ENCODE peak calls at places on chromosomes 16 and 17, in six cellular contexts. T is tibial nerve; Q is heart left ventricle; W is naive thymus-derived CD4-positive, alpha-beta T cell; A is uterus; U is keratinocyte. Y is an unnamed sample. For H3K4me1, the result is how much of the 10 kb centered on the place peaks cover.

GRCh38 chr16:31265329-31266245 is 5.8 kb downstream of the ITGAM start:
- DNase-seq in T (no peak), Q (no peak), W (no peak), A (no peak), U (peak), Y (peak)

GRCh38 chr17:67993998-67994361 is 2.3 kb downstream of the C17orf58 start:
- DNase-seq in T (no peak), Q (no peak), W (no peak), A (no peak), U (no peak), Y (no peak)

GRCh38 chr16:57527610-57528360 is 8.6 kb downstream of the CCDC102A start:
- DNase-seq in T (no peak), Q (no peak), W (no peak), A (no peak), U (no peak), Y (no peak)

GRCh38 chr16:15781650-15782049 is 75.2 kb downstream of the MYH11 start:
- DNase-seq in T (no peak), Q (no peak), W (no peak), A (no peak), U (no peak), Y (no peak)

GRCh38 chr16:19348578-19349315 is 63.2 kb downstream of the CLEC19A start:
- DNase-seq in T (no peak), Q (no peak), W (no peak), A (no peak), U (no peak), Y (no peak)

GRCh38 chr17:67156269-67157199 is 88.5 kb downstream of the HELZ start:
- DNase-seq in T (no peak), Q (no peak), W (no peak), A (no peak), U (no peak), Y (no peak)

GRCh38 chr16:15141586-15141985 is 47.5 kb upstream of the RRN3 start:
- DNase-seq in T (no peak), Q (no peak), W (no peak), A (no peak), U (no peak), Y (no peak)

GRCh38 chr17:6365187-6365943 is 69.6 kb downstream of the AIPL1 start:
- DNase-seq in T (no peak), Q (no peak), W (no peak), A (no peak), U (no peak), Y (no peak)

GRCh38 chr16:12166271-12166670 is 189.7 kb downstream of the SNX29 start:
- DNase-seq in T (no peak), Q (no peak), W (no peak), A (no peak), U (no peak), Y (no peak)

GRCh38 chr16:12171706-12172105 is 195.2 kb downstream of the SNX29 start:
- DNase-seq in T (no peak), Q (no peak), W (no peak), A (no peak), U (no peak), Y (no peak)

GRCh38 chr16:12170103-12171025 is 193.8 kb downstream of the SNX29 start:
- DNase-seq in T (no peak), Q (peak), W (no peak), A (peak), U (no peak), Y (no peak)

GRCh38 chr16:12171206-12171605 is 194.7 kb downstream of the SNX29 start:
- DNase-seq in T (no peak), Q (no peak), W (no peak), A (no peak), U (no peak), Y (no peak)

GRCh38 chr16:12168054-12169018 is 191.8 kb downstream of the SNX29 start:
- DNase-seq in T (no peak), Q (no peak), W (no peak), A (no peak), U (no peak), Y (no peak)
- H3K4me1 ChIP-seq in T (under half), Q (under half), W (under half), A (under half), U (under half), Y (under half)

GRCh38 chr16:11135167-11135973 is 120.6 kb downstream of the SOCS1 start:
- DNase-seq in T (peak), Q (peak), W (no peak), A (no peak), U (no peak), Y (no peak)

GRCh38 chr16:11131706-11132105 is 124.3 kb downstream of the SOCS1 start:
- DNase-seq in T (no peak), Q (peak), W (no peak), A (peak), U (no peak), Y (no peak)

GRCh38 chr16:11134722-11135121 is 121.3 kb downstream of the SOCS1 start:
- DNase-seq in T (no peak), Q (no peak), W (no peak), A (no peak), U (no peak), Y (no peak)

GRCh38 chr16:11130978-11131665 is 124.9 kb downstream of the SOCS1 start:
- DNase-seq in T (no peak), Q (no peak), W (no peak), A (peak), U (no peak), Y (no peak)

DNA sequence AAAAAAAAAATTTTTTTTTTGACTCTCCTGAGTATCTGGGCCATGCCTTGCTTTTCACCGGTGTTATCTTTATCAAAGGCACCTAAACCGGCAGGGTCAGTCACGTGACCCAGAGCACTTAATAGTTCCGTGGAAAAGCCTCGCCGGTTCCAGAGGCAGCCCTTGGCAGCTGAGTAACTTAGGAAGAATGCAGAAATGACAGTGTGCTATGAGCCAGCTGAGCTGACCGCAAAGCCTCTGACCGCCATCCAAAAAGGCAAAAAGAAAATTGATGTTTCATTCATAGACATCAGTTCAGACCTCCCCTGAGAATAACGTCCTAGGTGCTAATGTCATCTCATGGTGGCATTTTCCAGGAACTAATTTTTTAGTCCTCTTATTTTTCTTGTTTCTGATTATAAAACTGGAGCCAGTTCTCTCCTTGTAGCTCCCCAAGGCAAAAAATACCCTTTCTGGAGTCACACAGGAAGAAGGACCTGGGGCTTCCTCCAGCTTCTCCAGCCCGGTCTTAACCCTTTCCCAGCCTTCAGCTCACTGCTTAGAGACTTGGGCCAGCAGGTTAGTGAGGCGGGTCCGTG is 122.6 kb downstream of the SOCS1 start:
- DNase-seq in T (peak), Q (peak), W (no peak), A (peak), U (peak), Y (no peak)
- H3K4me1 ChIP-seq in T (half or more), Q (half or more), W (under half), A (under half), U (under half), Y (under half)

GRCh38 chr17:40562841-40563370 is 2.4 kb downstream of the CCR7 start:
- DNase-seq in T (no peak), Q (no peak), W (no peak), A (no peak), U (no peak), Y (no peak)
- H3K4me1 ChIP-seq in T (under half), Q (under half), W (half or more), A (under half), U (under half), Y (half or more)

GRCh38 chr17:76869878-76870714 is 1.9 kb downstream of the MGAT5B start:
- DNase-seq in T (no peak), Q (no peak), W (no peak), A (no peak), U (no peak), Y (no peak)
- H3K4me1 ChIP-seq in T (under half), Q (under half), W (under half), A (under half), U (under half), Y (under half)

DNA sequence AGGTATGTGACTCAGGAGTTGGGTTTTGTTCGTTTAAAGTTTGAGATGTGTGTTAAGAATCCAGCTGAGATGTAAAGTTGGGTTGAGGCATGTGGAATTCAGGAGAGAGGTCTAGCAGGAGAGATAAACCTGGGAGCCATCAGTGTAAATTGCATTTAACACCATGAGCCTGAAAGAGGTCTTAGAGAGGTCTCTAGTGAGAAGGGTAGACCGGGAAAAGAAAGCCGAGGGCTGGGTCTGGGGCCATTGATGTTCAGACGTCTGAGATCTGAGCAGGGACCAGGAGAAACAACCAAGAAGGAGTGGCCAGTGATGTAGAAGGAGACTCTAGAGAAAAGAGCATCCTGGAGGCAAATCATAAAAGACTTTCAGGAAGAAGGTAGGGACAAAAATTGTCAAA is 44.1 kb upstream of the PIRT start:
- DNase-seq in T (no peak), Q (no peak), W (no peak), A (no peak), U (no peak), Y (no peak)
- H3K4me1 ChIP-seq in T (under half), Q (under half), W (under half), A (under half), U (under half), Y (under half)

GRCh38 chr17:64504769-64505319 is 1.2 kb downstream of the DDX5 start:
- DNase-seq in T (no peak), Q (no peak), W (no peak), A (peak), U (no peak), Y (no peak)
- H3K4me1 ChIP-seq in T (half or more), Q (half or more), W (half or more), A (under half), U (half or more), Y (under half)

GRCh38 chr17:47652570-47652969 is 2.9 kb downstream of the KPNB1 start:
- DNase-seq in T (no peak), Q (no peak), W (no peak), A (no peak), U (no peak), Y (no peak)

GRCh38 chr17:47649972-47650524 is 329 bp downstream of the KPNB1 start:
- DNase-seq in T (peak), Q (no peak), W (no peak), A (no peak), U (peak), Y (peak)

GRCh38 chr17:47653442-47653841 is 3.7 kb downstream of the KPNB1 start:
- DNase-seq in T (no peak), Q (no peak), W (no peak), A (no peak), U (no peak), Y (no peak)

GRCh38 chr17:47650525-47651522 is 1.1 kb downstream of the KPNB1 start:
- DNase-seq in T (peak), Q (peak), W (peak), A (peak), U (peak), Y (peak)

DNA sequence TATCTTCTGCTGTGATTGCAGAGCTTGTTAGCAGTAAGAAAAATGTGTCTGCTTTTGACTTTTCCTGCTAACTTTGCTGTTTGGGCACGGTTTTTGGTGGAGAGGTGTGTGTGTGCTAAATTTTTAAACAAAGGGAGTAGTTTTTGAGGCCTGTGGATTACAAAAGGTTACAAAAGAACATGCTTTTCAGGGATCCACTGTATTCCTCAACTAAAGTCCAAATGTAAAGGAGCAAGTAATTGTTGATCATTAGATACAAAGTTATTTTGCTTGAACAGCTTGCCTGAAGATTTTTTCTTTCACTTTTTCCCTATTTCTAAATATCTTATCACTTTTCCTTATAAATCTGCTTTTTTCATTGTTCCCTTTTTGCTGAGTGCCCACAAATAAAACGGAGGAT is 2.0 kb downstream of the KPNB1 start:
- DNase-seq in T (no peak), Q (no peak), W (no peak), A (no peak), U (no peak), Y (no peak)
- H3K4me1 ChIP-seq in T (half or more), Q (half or more), W (under half), A (under half), U (under half), Y (under half)